ENCODE peak calls at places on chromosomes 11 and 22, in six cellular contexts. I is HFF-Myc; O is SW480; S is pancreas; Y is SJCRH30; R is stimulated activated CD4-positive, alpha-beta T cell treated with anti-CD3 and anti-CD28 coated beads, Interleukin-4, amount 100 ng/mL, for 4 hours. M is an unnamed sample.

GRCh38 chr22:41910599-41911291 is 4.1 kb downstream of the SHISA8 start:
- DNase-seq in S (no peak), I (no peak), R (no peak), O (no peak), Y (no peak), M (peak; percentile 61)

GRCh38 chr11:83438438-83438837 is 152.3 kb upstream of the CCDC90B start:
- DNase-seq in Y (no peak), S (no peak), I (no peak), R (no peak), O (no peak), M (no peak)

GRCh38 chr11:61969838-61970452 is 2.5 kb upstream of the FTH1 start:
- DNase-seq in I (no peak), S (no peak), O (peak; percentile 38), Y (no peak), R (no peak), M (no peak)

GRCh38 chr11:94537051-94537600 is 6.6 kb upstream of the FUT4 start:
- DNase-seq in S (no peak), R (no peak), O (peak; percentile 42), I (no peak), Y (peak; percentile 15), M (no peak)

GRCh38 chr11:120694706-120695105 is 183.2 kb downstream of the GRIK4 start:
- DNase-seq in R (no peak), S (no peak), Y (no peak), I (no peak), O (no peak), M (no peak)

GRCh38 chr11:103091024-103091423 is 936 bp downstream of the DCUN1D5 start:
- DNase-seq in R (no peak), O (peak; percentile 19), Y (peak; percentile 20), I (no peak), S (no peak), M (no peak)

GRCh38 chr11:123213307-123213708 is 18.3 kb upstream of the CLMP start:
- DNase-seq in O (no peak), Y (no peak), R (no peak), I (no peak), S (no peak), M (no peak)

GRCh38 chr11:105935791-105936190 is 86.2 kb downstream of the MSANTD4 start:
- DNase-seq in O (peak; percentile 87), I (peak; percentile 35), R (no peak), S (no peak), Y (peak; percentile 17), M (no peak)

GRCh38 chr11:65169164-65169641 is 830 bp upstream of the SPDYC start:
- DNase-seq in S (no peak), I (no peak), O (no peak), R (no peak), Y (peak; percentile 72), M (no peak)

GRCh38 chr11:85951428-85952107 is 96.4 kb downstream of the CCDC83 start:
- DNase-seq in O (no peak), Y (no peak), S (no peak), I (no peak), R (no peak), M (no peak)

GRCh38 chr11:9473408-9473807 is 12.6 kb downstream of the ZNF143 start:
- DNase-seq in I (no peak), Y (no peak), O (no peak), S (no peak), R (no peak), M (no peak)

GRCh38 chr11:10113852-10114251 is 180.2 kb downstream of the SBF2 start:
- DNase-seq in S (no peak), Y (no peak), I (no peak), R (no peak), O (no peak), M (no peak)

GRCh38 chr11:15216678-15217077 is 102.0 kb downstream of the INSC start:
- DNase-seq in I (no peak), Y (peak; percentile 13), O (no peak), S (no peak), R (no peak), M (no peak)

GRCh38 chr11:124793466-124794278 is 6.5 kb downstream of the MSANTD2 start:
- DNase-seq in O (peak; percentile 49), I (no peak), S (no peak), R (no peak), Y (peak; percentile 62), M (no peak)

GRCh38 chr11:9625158-9625557 is 38.7 kb upstream of the SWAP70 start:
- DNase-seq in R (no peak), S (no peak), Y (no peak), O (no peak), I (no peak), M (no peak)

GRCh38 chr11:5368502-5369043 is 15.0 kb upstream of the OR51M1 start:
- DNase-seq in R (no peak), Y (no peak), O (no peak), S (no peak), I (no peak), M (no peak)

GRCh38 chr22:40867109-40867508 is 5.2 kb upstream of the DNAJB7 start:
- DNase-seq in S (no peak), O (no peak), Y (no peak), I (no peak), R (no peak), M (no peak)

GRCh38 chr11:65525659-65526480 is 987 bp downstream of the SCYL1 start:
- DNase-seq in Y (no peak), R (no peak), S (no peak), O (no peak), I (no peak), M (no peak)

GRCh38 chr22:38700271-38700788 is 413 bp downstream of the JOSD1 start:
- DNase-seq in Y (peak; percentile 63), O (no peak), R (no peak), I (no peak), S (no peak), M (peak; percentile 79)

GRCh38 chr11:96267490-96268010 is 75.4 kb downstream of the MAML2 start:
- DNase-seq in Y (no peak), O (no peak), I (no peak), R (peak; percentile 21), S (no peak), M (no peak)

GRCh38 chr22:39906207-39906606 is 5.3 kb downstream of the GRAP2 start:
- DNase-seq in O (no peak), Y (no peak), R (no peak), I (no peak), S (no peak), M (no peak)

GRCh38 chr22:20203142-20204099 is 52.6 kb upstream of the CCDC188 start:
- DNase-seq in O (peak; percentile 47), I (peak; percentile 29), R (no peak), S (no peak), Y (no peak), M (peak; percentile 37)

GRCh38 chr22:37390075-37390474 is 37.2 kb downstream of the ELFN2 start:
- DNase-seq in Y (no peak), S (no peak), O (no peak), I (no peak), R (no peak), M (no peak)

GRCh38 chr11:16356057-16356750 is at the start of gene SOX6:
- DNase-seq in O (peak; percentile 34), Y (peak; percentile 65), I (no peak), R (no peak), S (no peak), M (no peak)

GRCh38 chr11:235180-235997 is 753 bp downstream of the SIRT3 start:
- DNase-seq in O (no peak), S (no peak), I (no peak), R (no peak), Y (no peak), M (no peak)

GRCh38 chr22:24965822-24966626 is 13.5 kb downstream of the KIAA1671 start:
- DNase-seq in O (peak; percentile 40), I (no peak), R (no peak), S (peak; percentile 87), Y (peak; percentile 69), M (peak; percentile 91)

GRCh38 chr11:76577199-76577920 is 93.2 kb downstream of the LRRC32 start:
- DNase-seq in O (peak; percentile 75), R (no peak), I (no peak), S (no peak), Y (peak; percentile 63), M (no peak)

GRCh38 chr11:9561279-9561982 is 12.0 kb upstream of the WEE1 start:
- DNase-seq in S (no peak), I (no peak), R (no peak), O (no peak), Y (no peak), M (no peak)

GRCh38 chr11:92867913-92868619 is 101.4 kb upstream of the MTNR1B start:
- DNase-seq in I (no peak), R (no peak), O (no peak), Y (no peak), S (no peak), M (no peak)

GRCh38 chr11:67651976-67652895 is 1.7 kb upstream of the ACY3 start:
- DNase-seq in R (no peak), Y (no peak), S (no peak), O (no peak), I (no peak), M (no peak)

GRCh38 chr22:29003975-29004646 is 57.5 kb downstream of the C22orf31 start:
- DNase-seq in S (peak; percentile 35), Y (peak; percentile 16), R (no peak), O (peak; percentile 45), I (no peak), M (peak; percentile 55)

GRCh38 chr11:67268036-67268683 is 1.9 kb downstream of the GRK2 start:
- DNase-seq in O (no peak), Y (no peak), I (no peak), S (peak; percentile 26), R (peak; percentile 45), M (no peak)

GRCh38 chr11:124745835-124746620 is 6.0 kb downstream of the VSIG2 start:
- DNase-seq in O (no peak), Y (no peak), R (peak; percentile 27), I (no peak), S (no peak), M (no peak)

M was measured in stomach.